ENCODE peak calls at places on chromosomes 2 and 18, in six cellular contexts. U, W, L, T, C and K are unnamed samples.

GRCh38 chr2:16196687-16197503 is 256.5 kb downstream of the MYCN start:
- DNase-seq in U (no peak), W (no peak), L (no peak), T (no peak), C (no peak), K (no peak)

GRCh38 chr18:8975624-8976023 is 126.9 kb upstream of the NDUFV2 start:
- DNase-seq in U (no peak), W (no peak), L (no peak), T (no peak), C (no peak), K (no peak)

GRCh38 chr2:179340678-179341077 is 76.0 kb upstream of the SESTD1 start:
- DNase-seq in U (peak; percentile 81), W (no peak), L (no peak), T (no peak), C (no peak), K (no peak)

GRCh38 chr2:175892046-175892445 is 110.0 kb downstream of the LNPK start:
- DNase-seq in U (peak; percentile 35), W (no peak), L (no peak), T (no peak), C (no peak), K (no peak)

GRCh38 chr2:73063909-73064875 is 7.3 kb downstream of the SFXN5 start:
- DNase-seq in U (peak; percentile 77), W (no peak), L (no peak), T (peak; percentile 50), C (no peak), K (peak; percentile 79)

GRCh38 chr18:9417081-9417841 is 58.1 kb upstream of the RALBP1 start:
- DNase-seq in U (peak; percentile 77), W (peak; percentile 38), L (no peak), T (no peak), C (peak; percentile 23), K (no peak)

GRCh38 chr18:43571078-43571689 is 293.9 kb upstream of the SYT4 start:
- DNase-seq in U (peak; percentile 84), W (no peak), L (no peak), T (no peak), C (no peak), K (peak; percentile 61)

GRCh38 chr2:49248506-49248905 is 94.2 kb upstream of the FSHR start:
- DNase-seq in U (peak; percentile 97), W (no peak), L (peak; percentile 25), T (no peak), C (no peak), K (no peak)

GRCh38 chr2:240419321-240419720 is 16.1 kb upstream of the GPC1 start:
- DNase-seq in U (no peak), W (peak; percentile 2), L (no peak), T (no peak), C (no peak), K (peak; percentile 20)

GRCh38 chr2:197599285-197599965 is 76.0 kb downstream of the RFTN2 start:
- DNase-seq in U (peak; percentile 19), W (no peak), L (no peak), T (peak; percentile 63), C (no peak), K (peak; percentile 70)

GRCh38 chr2:143140864-143141637 is 11.8 kb downstream of the ARHGAP15 start:
- DNase-seq in U (no peak), W (no peak), L (no peak), T (no peak), C (no peak), K (no peak)
- H3K4me1 ChIP-seq in U (no peaks in the 10 kb centered on the region), W (no peaks in the 10 kb centered on the region), L (no peaks in the 10 kb centered on the region), T (no peaks in the 10 kb centered on the region), C (no peaks in the 10 kb centered on the region), K (no peaks in the 10 kb centered on the region)

DNA sequence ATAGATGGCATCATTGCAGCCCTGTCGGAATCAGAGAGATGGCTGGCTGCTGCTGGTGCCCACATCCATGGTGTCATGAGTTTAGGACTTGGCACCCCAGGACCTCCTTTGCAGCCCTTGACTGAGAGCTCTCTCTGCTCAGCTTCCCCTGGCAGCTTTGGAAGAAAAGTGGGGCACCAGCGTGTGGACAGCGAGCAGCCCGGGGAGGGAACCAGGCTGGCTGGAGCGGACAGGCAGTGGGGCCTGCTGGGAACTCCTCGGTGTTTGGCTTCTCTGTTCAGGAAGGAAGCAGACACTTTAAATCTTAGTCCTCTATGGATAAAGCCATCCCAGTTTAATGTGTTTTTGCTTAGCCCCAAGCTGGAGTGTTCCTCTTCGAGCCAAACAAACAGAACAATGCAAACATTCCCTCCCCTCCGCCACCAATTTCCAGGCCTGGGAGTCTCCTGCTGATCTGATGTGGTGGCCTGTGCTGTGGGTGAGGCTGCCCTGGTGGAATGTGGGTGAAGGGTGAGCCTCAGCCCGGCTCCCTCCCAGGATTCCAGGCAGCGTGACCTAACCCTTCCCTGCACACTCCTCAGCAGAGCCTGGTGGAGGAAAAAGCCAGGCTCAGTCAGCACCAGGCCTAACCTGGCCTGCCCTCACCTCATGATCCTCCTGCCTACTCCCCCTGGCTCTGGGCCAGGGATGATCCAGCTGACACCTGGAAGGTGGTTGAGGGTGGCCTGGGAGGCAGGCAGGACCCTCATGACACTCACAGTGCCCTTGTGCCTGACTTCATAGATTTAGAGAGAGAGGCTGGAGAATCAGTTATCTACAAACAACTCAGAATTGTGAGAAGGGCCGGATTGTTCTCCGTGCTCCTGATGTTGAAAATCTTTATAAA is 21.6 kb upstream of the ITGB6 start:
- DNase-seq in U (peak; percentile 83), W (peak; percentile 32), L (no peak), T (no peak), C (peak; percentile 58), K (no peak)
- H3K4me1 ChIP-seq in U (peaks cover 55% of the 10 kb centered on the region), W (no peaks in the 10 kb centered on the region), L (peaks cover 26% of the 10 kb centered on the region), T (peaks cover 7% of the 10 kb centered on the region), C (peaks cover 16% of the 10 kb centered on the region), K (peaks cover 10% of the 10 kb centered on the region)

GRCh38 chr2:20339012-20339411 is 11.6 kb downstream of the PUM2 start:
- DNase-seq in U (no peak), W (no peak), L (no peak), T (no peak), C (no peak), K (no peak)
- H3K4me1 ChIP-seq in U (peaks cover 36% of the 10 kb centered on the region), W (no peaks in the 10 kb centered on the region), L (peaks cover 32% of the 10 kb centered on the region), T (no peaks in the 10 kb centered on the region), C (peaks cover 66% of the 10 kb centered on the region), K (peaks cover 11% of the 10 kb centered on the region)

GRCh38 chr18:2236232-2236631 is 335.1 kb downstream of the METTL4 start:
- DNase-seq in U (no peak), W (no peak), L (no peak), T (no peak), C (no peak), K (no peak)

GRCh38 chr18:2240311-2240705 is 331.0 kb downstream of the METTL4 start:
- DNase-seq in U (peak; percentile 33), W (no peak), L (no peak), T (no peak), C (no peak), K (no peak)

GRCh38 chr18:2237706-2238105 is 333.6 kb downstream of the METTL4 start:
- DNase-seq in U (no peak), W (no peak), L (no peak), T (no peak), C (no peak), K (no peak)
- H3K4me1 ChIP-seq in U (peaks cover 15% of the 10 kb centered on the region), W (no peaks in the 10 kb centered on the region), L (no peaks in the 10 kb centered on the region), T (no peaks in the 10 kb centered on the region), C (no peaks in the 10 kb centered on the region), K (no peaks in the 10 kb centered on the region)

GRCh38 chr2:217851191-217852020 is 151.4 kb downstream of the TNS1 start:
- DNase-seq in U (peak; percentile 58), W (no peak), L (peak; percentile 88), T (no peak), C (peak; percentile 57), K (no peak)
- H3K4me1 ChIP-seq in U (peaks cover 55% of the 10 kb centered on the region), W (peaks cover 14% of the 10 kb centered on the region), L (peaks cover 97% of the 10 kb centered on the region), T (no peaks in the 10 kb centered on the region), C (peaks cover 96% of the 10 kb centered on the region), K (no peaks in the 10 kb centered on the region)

DNA sequence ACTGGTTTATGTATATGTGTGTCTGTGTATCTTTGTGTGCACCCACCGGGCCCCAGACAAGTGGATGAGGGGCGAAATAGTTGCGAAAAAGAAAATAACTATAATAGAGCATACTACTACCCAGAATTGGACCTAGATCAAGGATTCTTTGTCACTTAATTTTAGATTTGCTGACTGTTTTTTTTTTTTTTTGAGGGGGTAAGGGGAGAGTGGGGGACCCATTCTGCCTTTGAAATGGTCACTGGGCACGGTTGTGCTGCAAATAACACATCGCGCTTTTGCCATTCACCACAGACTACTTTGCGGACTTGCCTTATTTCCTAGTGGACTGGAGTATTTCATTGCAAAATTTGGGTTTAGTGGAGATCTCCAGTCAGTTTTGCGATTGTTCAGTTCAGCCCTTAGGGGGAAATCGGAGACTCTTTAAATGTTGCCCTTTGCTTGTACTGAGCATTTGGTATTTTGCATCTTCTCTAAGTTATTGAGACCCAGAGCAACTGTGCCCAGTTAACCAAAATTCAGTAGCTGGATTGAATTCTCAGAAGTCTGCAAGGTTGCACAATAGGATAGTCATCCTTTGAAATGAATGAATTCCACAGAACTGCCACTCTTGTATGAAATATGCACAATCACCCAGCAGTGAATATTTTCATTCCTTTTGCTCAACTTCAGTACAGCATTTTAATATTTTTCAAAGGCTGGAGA is 2.8 kb downstream of the TRIB2 start:
- DNase-seq in U (peak; percentile 91), W (no peak), L (no peak), T (no peak), C (no peak), K (no peak)
- H3K4me1 ChIP-seq in U (peaks cover 47% of the 10 kb centered on the region), W (peaks cover 3% of the 10 kb centered on the region), L (peaks cover 40% of the 10 kb centered on the region), T (peaks cover 9% of the 10 kb centered on the region), C (peaks cover 51% of the 10 kb centered on the region), K (peaks cover 5% of the 10 kb centered on the region)